ENCODE peak calls at places on chromosomes 4 and X, in five cellular contexts. B is NCI-H1105 treated with DMSO at 0.1 percent for 48 hours, M is kidney tubule cell, N is small intestine, Z is NCI-H1092. P is an unnamed sample.

GRCh38 chr4:141389649-141390048 is 169.0 kb downstream of the ZNF330 start:
- DNase-seq in B (no peak), M (peak; percentile 26), N (no peak), Z (no peak), P (no peak)

GRCh38 chrX:94830717-94831116 is 1156.7 kb downstream of the FAM133A start:
- DNase-seq in B (no peak), M (no peak), N (no peak), Z (no peak), P (no peak)

GRCh38 chrX:150163181-150163930 is 199.8 kb upstream of the MAMLD1 start:
- DNase-seq in B (no peak), M (no peak), N (no peak), Z (no peak), P (no peak)

GRCh38 chr4:1611501-1611870 is 72.6 kb downstream of the FAM53A start:
- DNase-seq in B (no peak), M (no peak), N (no peak), Z (no peak), P (no peak)

GRCh38 chrX:13014111-13015094 is 30.0 kb downstream of the FAM9C start:
- DNase-seq in B (no peak), M (peak; percentile 11), N (no peak), Z (no peak), P (no peak)

GRCh38 chr4:8155660-8156421 is 2.8 kb downstream of the ABLIM2 start:
- DNase-seq in B (no peak), M (no peak), N (no peak), Z (no peak), P (no peak)

GRCh38 chrX:24396236-24396929 is 35.9 kb downstream of the SUPT20HL1 start:
- DNase-seq in B (peak; percentile 31), M (no peak), N (no peak), Z (peak; percentile 67), P (no peak)

GRCh38 chr4:7514281-7514680 is 79.6 kb upstream of the PSAPL1 start:
- DNase-seq in B (no peak), M (no peak), N (no peak), Z (no peak), P (no peak)

GRCh38 chr4:152510349-152511147 is 25.3 kb downstream of the FBXW7 start:
- DNase-seq in B (no peak), M (no peak), N (no peak), Z (no peak), P (no peak)

GRCh38 chrX:40406330-40406859 is 174.4 kb upstream of the ATP6AP2 start:
- DNase-seq in B (no peak), M (no peak), N (no peak), Z (no peak), P (no peak)

GRCh38 chr4:98661356-98662054 is 3.1 kb upstream of the TSPAN5 start:
- DNase-seq in B (no peak), M (peak; percentile 52), N (peak; percentile 91), Z (no peak), P (no peak)

GRCh38 chrX:22097295-22097694 is 65.2 kb downstream of the PHEX start:
- DNase-seq in B (no peak), M (peak; percentile 48), N (peak; percentile 59), Z (no peak), P (no peak)

GRCh38 chr4:24403263-24403662 is 181.1 kb downstream of the DHX15 start:
- DNase-seq in B (no peak), M (no peak), N (no peak), Z (no peak), P (no peak)

GRCh38 chr4:168511780-168512467 is 15.1 kb downstream of the PALLD start:
- DNase-seq in B (no peak), M (no peak), N (no peak), Z (no peak), P (peak; percentile 62)

GRCh38 chr4:75710246-75710645 is 14.1 kb upstream of the USO1 start:
- DNase-seq in B (no peak), M (no peak), N (no peak), Z (no peak), P (no peak)

GRCh38 chrX:140274761-140275525 is 229.9 kb downstream of the SOX3 start:
- DNase-seq in B (no peak), M (peak; percentile 78), N (no peak), Z (no peak), P (no peak)

GRCh38 chrX:43745938-43746721 is 90.0 kb downstream of the MAOA start:
- DNase-seq in B (no peak), M (peak; percentile 27), N (peak; percentile 59), Z (no peak), P (no peak)

GRCh38 chr4:140742838-140743193 is 13.4 kb downstream of the TBC1D9 start:
- DNase-seq in B (no peak), M (no peak), N (no peak), Z (no peak), P (no peak)

GRCh38 chrX:650801-651200 is 20.2 kb downstream of the SHOX start:
- DNase-seq in B (no peak), M (no peak), N (no peak), Z (no peak), P (no peak)

GRCh38 chr4:166078383-166078782 is 205.3 kb downstream of the TLL1 start:
- DNase-seq in B (no peak), M (no peak), N (no peak), Z (no peak), P (no peak)

GRCh38 chr4:150310159-150310895 is 232.1 kb downstream of the DCLK2 start:
- DNase-seq in B (no peak), M (peak; percentile 64), N (no peak), Z (no peak), P (no peak)

GRCh38 chr4:159046683-159047082 is 56.2 kb upstream of the RAPGEF2 start:
- DNase-seq in B (no peak), M (no peak), N (peak; percentile 91), Z (no peak), P (no peak)

GRCh38 chr4:81504685-81505598 is 33.2 kb upstream of the RASGEF1B start:
- DNase-seq in B (no peak), M (no peak), N (peak; percentile 58), Z (no peak), P (peak; percentile 46)

GRCh38 chr4:175970072-175970471 is 95.6 kb upstream of the WDR17 start:
- DNase-seq in B (no peak), M (no peak), N (no peak), Z (no peak), P (no peak)

GRCh38 chrX:15170927-15171326 is 99.0 kb downstream of the ASB9 start:
- DNase-seq in B (no peak), M (peak; percentile 48), N (no peak), Z (no peak), P (no peak)

GRCh38 chr4:155478336-155478825 is 101.6 kb upstream of the MAP9 start:
- DNase-seq in B (no peak), M (no peak), N (no peak), Z (no peak), P (no peak)